ENCODE peak calls at places on chromosomes 13 and 19, in six cellular contexts. H, W, Z, A, F and V are unnamed samples.

GRCh38 chr19:35696835-35697234 is 7.5 kb upstream of the ZBTB32 start:
- DNase-seq in H (no peak), W (no peak), Z (no peak), A (no peak), F (peak; percentile 70), V (no peak)

GRCh38 chr19:39996218-39996810 is 546 bp upstream of the ZNF546 start:
- DNase-seq in H (no peak), W (peak; percentile 81), Z (no peak), A (peak; percentile 64), F (peak; percentile 33), V (no peak)

GRCh38 chr13:76635232-76636021 is 250.8 kb downstream of the KCTD12 start:
- DNase-seq in H (no peak), W (no peak), Z (no peak), A (no peak), F (no peak), V (no peak)

GRCh38 chr13:80562423-80562822 is 221.5 kb upstream of the SPRY2 start:
- DNase-seq in H (no peak), W (no peak), Z (no peak), A (no peak), F (no peak), V (no peak)

GRCh38 chr13:54210397-54211050 is 1181.9 kb downstream of the OLFM4 start:
- DNase-seq in H (no peak), W (no peak), Z (no peak), A (no peak), F (no peak), V (peak; percentile 30)

GRCh38 chr19:43439183-43440063 is 24.7 kb downstream of the TEX101 start:
- DNase-seq in H (no peak), W (peak; percentile 4), Z (no peak), A (peak; percentile 80), F (no peak), V (peak; percentile 76)

GRCh38 chr13:45807520-45808099 is 43.9 kb downstream of the SIAH3 start:
- DNase-seq in H (no peak), W (peak; percentile 33), Z (no peak), A (peak; percentile 46), F (peak; percentile 47), V (peak; percentile 17)

GRCh38 chr19:13979686-13980085 is 26.4 kb downstream of the RFX1 start:
- DNase-seq in H (no peak), W (no peak), Z (no peak), A (no peak), F (no peak), V (no peak)

GRCh38 chr13:44574466-44574855 is 1.7 kb downstream of the TSC22D1 start:
- DNase-seq in H (no peak), W (no peak), Z (no peak), A (no peak), F (no peak), V (no peak)

GRCh38 chr19:13037161-13037560 is 41.9 kb downstream of the NFIX start:
- DNase-seq in H (no peak), W (peak; percentile 83), Z (no peak), A (peak; percentile 85), F (no peak), V (no peak)

GRCh38 chr13:39505151-39505550 is 97.8 kb downstream of the LHFPL6 start:
- DNase-seq in H (no peak), W (no peak), Z (no peak), A (no peak), F (no peak), V (no peak)

GRCh38 chr19:15563325-15563794 is 51.7 kb upstream of the CYP4F8 start:
- DNase-seq in H (peak; percentile 28), W (no peak), Z (no peak), A (no peak), F (no peak), V (no peak)

GRCh38 chr19:18194554-18195238 is 1.7 kb downstream of the MPV17L2 start:
- DNase-seq in H (peak; percentile 40), W (no peak), Z (peak; percentile 64), A (peak; percentile 82), F (peak; percentile 58), V (no peak)

GRCh38 chr19:8336665-8337064 is 6.4 kb downstream of the KANK3 start:
- DNase-seq in H (no peak), W (no peak), Z (no peak), A (no peak), F (no peak), V (no peak)

GRCh38 chr19:47613165-47614146 is 4.5 kb downstream of the BICRA start:
- DNase-seq in H (no peak), W (peak; percentile 60), Z (peak; percentile 43), A (peak; percentile 83), F (no peak), V (no peak)

GRCh38 chr19:49133621-49134454 is 14.5 kb downstream of the PPFIA3 start:
- DNase-seq in H (peak; percentile 83), W (no peak), Z (peak; percentile 64), A (peak; percentile 22), F (no peak), V (no peak)

GRCh38 chr19:18894254-18895037 is 1.5 kb downstream of the CERS1 start:
- DNase-seq in H (no peak), W (peak; percentile 17), Z (peak; percentile 13), A (peak; percentile 60), F (no peak), V (no peak)

GRCh38 chr19:51473009-51473707 is 5.2 kb upstream of the CEACAM18 start:
- DNase-seq in H (peak; percentile 70), W (peak; percentile 58), Z (peak; percentile 70), A (peak; percentile 78), F (peak; percentile 73), V (peak; percentile 0)

GRCh38 chr19:44635581-44636438 is 7.9 kb upstream of the PVR start:
- DNase-seq in H (no peak), W (peak; percentile 66), Z (no peak), A (peak; percentile 67), F (no peak), V (no peak)

GRCh38 chr19:8641908-8642547 is 11.6 kb downstream of the NFILZ start:
- DNase-seq in H (no peak), W (peak; percentile 45), Z (no peak), A (peak; percentile 81), F (peak; percentile 35), V (no peak)

GRCh38 chr19:49442793-49443365 is 1.6 kb upstream of the SLC17A7 start:
- DNase-seq in H (peak; percentile 95), W (peak; percentile 80), Z (peak; percentile 95), A (peak; percentile 80), F (peak; percentile 81), V (peak; percentile 69)

GRCh38 chr13:28117689-28118377 is 17.5 kb upstream of the FLT3 start:
- DNase-seq in H (peak; percentile 39), W (no peak), Z (peak; percentile 22), A (peak; percentile 16), F (no peak), V (no peak)

GRCh38 chr19:5407356-5407755 is 47.9 kb upstream of the ZNRF4 start:
- DNase-seq in H (no peak), W (peak; percentile 32), Z (no peak), A (peak; percentile 20), F (no peak), V (no peak)

GRCh38 chr19:4851551-4852290 is 15.7 kb downstream of the PLIN3 start:
- DNase-seq in H (peak; percentile 51), W (peak; percentile 34), Z (peak; percentile 72), A (peak; percentile 49), F (peak; percentile 84), V (no peak)

DNA sequence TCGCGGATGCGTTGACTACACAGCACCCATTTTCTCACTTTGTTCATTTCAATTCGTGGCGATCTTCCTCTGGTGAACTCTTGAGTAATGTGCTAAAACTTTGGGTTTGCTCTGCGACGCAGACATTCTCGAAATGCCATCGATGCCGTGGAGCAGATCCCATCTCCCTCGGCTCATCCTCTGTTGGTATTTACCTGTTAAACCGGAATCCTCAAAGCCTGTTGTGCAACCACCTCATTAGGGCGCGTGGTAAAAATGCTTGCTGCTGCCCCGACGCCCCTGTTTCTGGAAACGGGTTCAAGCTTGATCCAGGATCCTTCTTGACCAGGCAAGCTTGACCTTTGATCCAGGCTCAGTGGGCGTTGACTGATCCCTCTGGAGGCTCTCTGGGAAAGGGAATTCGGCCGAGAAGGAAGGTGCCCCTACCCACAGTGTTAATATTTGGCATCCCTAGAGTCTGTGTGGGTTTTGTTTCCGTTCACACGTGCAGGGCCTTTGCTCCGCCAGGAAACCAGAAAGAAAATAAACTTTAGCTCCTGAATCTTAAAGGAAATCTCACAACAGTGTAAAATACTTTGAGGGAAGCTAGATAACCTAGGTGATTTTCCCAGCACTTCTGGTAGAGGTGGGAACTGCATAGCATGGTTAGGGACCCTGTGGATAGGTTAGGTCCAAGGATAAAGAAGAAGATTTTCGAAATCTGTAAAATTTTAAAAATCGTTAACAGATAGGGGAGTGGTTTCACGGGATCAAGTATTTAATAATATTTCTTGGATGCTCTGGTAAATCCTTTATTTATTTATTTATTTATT is 1.0 kb downstream of the LSM14A start:
- DNase-seq in H (peak; percentile 41), W (peak; percentile 28), Z (peak; percentile 36), A (peak; percentile 55), F (no peak), V (no peak)
- TF ChIP-seq CTCF in H (no peak), W (no peak), Z (no peak), A (peak; percentile 46), F (no peak), V (no peak)

GRCh38 chr13:101623469-101624209 is 171.2 kb downstream of the ITGBL1 start:
- DNase-seq in H (no peak), W (peak; percentile 29), Z (no peak), A (peak; percentile 37), F (no peak), V (no peak)
- TF ChIP-seq CTCF in H (no peak), W (no peak), Z (no peak), A (no peak), F (no peak), V (no peak)

GRCh38 chr19:10295305-10295846 is 5.6 kb downstream of the ICAM5 start:
- DNase-seq in H (peak; percentile 75), W (no peak), Z (no peak), A (no peak), F (peak; percentile 86), V (no peak)
- TF ChIP-seq CTCF in H (no peak), W (peak; percentile 18), Z (no peak), A (peak; percentile 15), F (peak; percentile 17), V (no peak)

DNA sequence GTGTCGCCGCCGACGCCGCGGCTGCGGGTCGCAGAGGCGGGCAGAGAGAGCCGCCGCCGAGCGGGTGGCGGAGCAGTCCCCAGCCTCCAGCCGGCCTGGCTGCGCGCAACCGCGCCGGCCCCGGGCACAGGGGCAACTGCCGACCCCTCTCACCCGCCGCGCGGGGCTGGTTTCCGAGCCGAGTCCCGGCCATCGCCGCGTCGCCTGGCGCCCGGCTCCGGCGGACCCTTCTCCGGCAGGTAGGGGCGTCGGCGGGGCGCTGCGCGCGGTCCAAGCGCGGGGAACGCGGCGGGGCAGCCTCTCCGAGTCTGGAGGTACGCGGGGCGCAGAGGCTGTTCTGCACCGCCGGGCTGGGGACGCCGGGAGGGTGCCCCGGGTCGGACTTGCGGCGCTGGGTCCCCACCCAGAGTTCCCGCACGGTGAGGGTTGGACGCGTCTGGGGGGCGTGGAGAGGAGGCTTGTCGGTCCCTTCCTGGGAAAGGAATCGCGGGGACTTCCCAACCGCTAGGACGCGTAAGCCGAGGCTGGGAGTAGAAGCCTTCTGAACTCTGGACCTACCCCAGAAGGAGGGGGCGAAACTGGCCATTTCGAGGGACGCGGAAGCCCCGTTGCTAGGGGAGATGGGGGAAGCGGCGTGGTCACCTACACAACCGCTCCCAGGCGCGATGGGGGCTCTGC is 133.6 kb upstream of the MYO16 start:
- DNase-seq in H (no peak), W (no peak), Z (no peak), A (no peak), F (no peak), V (no peak)
- TF ChIP-seq CTCF in H (no peak), W (no peak), Z (no peak), A (no peak), F (no peak), V (no peak)

GRCh38 chr13:41942462-41943094 is 18.3 kb downstream of the VWA8 start:
- DNase-seq in H (no peak), W (peak; percentile 62), Z (no peak), A (peak; percentile 69), F (no peak), V (no peak)
- TF ChIP-seq CTCF in H (no peak), W (peak; percentile 64), Z (no peak), A (peak; percentile 63), F (peak; percentile 27), V (peak; percentile 47)

GRCh38 chr19:58372311-58373133 is 8.3 kb downstream of the ZNF837 start:
- DNase-seq in H (no peak), W (no peak), Z (no peak), A (no peak), F (no peak), V (no peak)
- TF ChIP-seq CTCF in H (no peak), W (peak; percentile 63), Z (no peak), A (no peak), F (no peak), V (no peak)